ENCODE peak calls at places on chromosomes 11 and 22, in eight cellular contexts. H, G, Y, R, E, Z, D and I are unnamed samples.

GRCh38 chr11:20522536-20522935 is 76.9 kb upstream of the SLC6A5 start:
- DNase-seq in H (no peak), G (no peak), Y (no peak), R (no peak), E (no peak), Z (no peak), D (no peak), I (no peak)

GRCh38 chr11:120139316-120140069 is 1.6 kb upstream of the TRIM29 start:
- DNase-seq in H (no peak), G (no peak), Y (no peak), R (no peak), E (no peak), Z (no peak), D (no peak), I (no peak)

GRCh38 chr11:81449588-81450155 is 1284.0 kb downstream of the FAM181B start:
- DNase-seq in H (no peak), G (no peak), Y (no peak), R (no peak), E (no peak), Z (no peak), D (no peak), I (no peak)

GRCh38 chr22:21641795-21642583 is at the start of gene SDF2L1:
- DNase-seq in H (peak), G (peak), Y (peak), R (peak), E (peak), Z (peak), D (peak), I (peak)

GRCh38 chr11:108733479-108734116 is 68.7 kb downstream of the DDX10 start:
- DNase-seq in H (no peak), G (no peak), Y (peak), R (no peak), E (no peak), Z (peak), D (peak), I (peak)

GRCh38 chr22:38490915-38491314 is 15.2 kb downstream of the DDX17 start:
- DNase-seq in H (no peak), G (no peak), Y (no peak), R (no peak), E (no peak), Z (peak), D (peak), I (no peak)

GRCh38 chr11:117807482-117808272 is 10.7 kb upstream of the DSCAML1 start:
- DNase-seq in H (peak), G (no peak), Y (no peak), R (peak), E (peak), Z (peak), D (peak), I (no peak)

GRCh38 chr11:79090191-79090590 is 350.6 kb downstream of the TENM4 start:
- DNase-seq in H (no peak), G (no peak), Y (no peak), R (no peak), E (no peak), Z (no peak), D (no peak), I (no peak)

GRCh38 chr11:119758291-119758690 is 29.3 kb upstream of the NECTIN1 start:
- DNase-seq in H (no peak), G (no peak), Y (no peak), R (no peak), E (no peak), Z (peak), D (no peak), I (no peak)

GRCh38 chr11:64285885-64286800 is 495 bp downstream of the GPR137 start:
- DNase-seq in H (no peak), G (no peak), Y (peak), R (no peak), E (no peak), Z (no peak), D (no peak), I (no peak)

GRCh38 chr11:19511066-19511412 is 201.6 kb upstream of the NAV2 start:
- DNase-seq in H (no peak), G (no peak), Y (no peak), R (no peak), E (no peak), Z (no peak), D (no peak), I (no peak)

GRCh38 chr11:133819114-133819513 is 26.2 kb downstream of the SPATA19 start:
- DNase-seq in H (no peak), G (no peak), Y (no peak), R (no peak), E (no peak), Z (no peak), D (no peak), I (no peak)

GRCh38 chr22:23438216-23438615 is 141.9 kb downstream of the IGLL1 start:
- DNase-seq in H (no peak), G (no peak), Y (no peak), R (no peak), E (no peak), Z (no peak), D (no peak), I (no peak)

GRCh38 chr22:28075260-28075981 is 156.4 kb upstream of the PITPNB start:
- DNase-seq in H (no peak), G (peak), Y (no peak), R (no peak), E (no peak), Z (peak), D (peak), I (no peak)

GRCh38 chr22:50302041-50302541 is 5.4 kb downstream of the PLXNB2 start:
- DNase-seq in H (no peak), G (no peak), Y (no peak), R (no peak), E (no peak), Z (peak), D (peak), I (no peak)

GRCh38 chr11:119024430-119025098 is 6.0 kb downstream of the TRAPPC4 start:
- DNase-seq in H (no peak), G (no peak), Y (no peak), R (no peak), E (no peak), Z (no peak), D (peak), I (no peak)

GRCh38 chr11:32758291-32758690 is 36.2 kb downstream of the CCDC73 start:
- DNase-seq in H (no peak), G (no peak), Y (no peak), R (no peak), E (no peak), Z (no peak), D (no peak), I (no peak)

GRCh38 chr22:38177926-38178604 is 3.6 kb downstream of the PLA2G6 start:
- DNase-seq in H (no peak), G (peak), Y (no peak), R (no peak), E (no peak), Z (peak), D (no peak), I (no peak)

GRCh38 chr22:30224161-30224857 is 22.2 kb downstream of the LIF start:
- DNase-seq in H (no peak), G (peak), Y (no peak), R (no peak), E (no peak), Z (no peak), D (no peak), I (no peak)